ENCODE peak calls at places on chromosome 20, in eight cellular contexts. H is WTC11, L is bronchial epithelial cell, O is fibroblast of lung, N is AG09319, S is breast epithelium, E is RWPE2, V is gastrocnemius medialis. Y is an unnamed sample.

GRCh38 chr20:10857362-10858070 is 183.7 kb upstream of the JAG1 start:
- DNase-seq in E (no peak), H (no peak), V (no peak), O (peak), L (peak), S (no peak), N (no peak), Y (no peak)

GRCh38 chr20:17648782-17649730 is 33.0 kb downstream of the RRBP1 start:
- DNase-seq in E (no peak), H (peak), S (no peak), L (no peak), N (no peak), V (peak), O (no peak), Y (no peak)

GRCh38 chr20:38283236-38283635 is 20.7 kb upstream of the BPI start:
- DNase-seq in N (no peak), S (no peak), E (peak), O (no peak), L (no peak), V (no peak), H (no peak), Y (no peak)

GRCh38 chr20:41136695-41137411 is 490 bp upstream of the PLCG1 start:
- DNase-seq in V (peak), N (peak), O (peak), H (peak), L (peak), E (peak), S (peak), Y (peak)

GRCh38 chr20:62183426-62184142 is 756 bp downstream of the MTG2 start:
- DNase-seq in O (no peak), V (no peak), N (no peak), E (peak), L (no peak), S (no peak), H (no peak), Y (no peak)

GRCh38 chr20:23147964-23148720 is 62.0 kb upstream of the CD93 start:
- DNase-seq in N (peak), V (peak), L (peak), O (peak), H (no peak), S (no peak), E (peak), Y (no peak)

GRCh38 chr20:37556538-37556937 is 28.9 kb upstream of the BLCAP start:
- DNase-seq in N (no peak), E (peak), S (no peak), L (no peak), O (no peak), H (no peak), V (no peak), Y (no peak)

GRCh38 chr20:58875541-58876134 is 23.1 kb downstream of the GNAS start:
- DNase-seq in L (no peak), E (peak), N (no peak), H (no peak), S (no peak), V (no peak), O (no peak), Y (no peak)

GRCh38 chr20:36255445-36255844 is 19.2 kb downstream of the AAR2 start:
- DNase-seq in N (no peak), S (no peak), V (no peak), L (no peak), H (no peak), E (peak), O (no peak), Y (no peak)

GRCh38 chr20:12171927-12172581 is 254.4 kb downstream of the BTBD3 start:
- DNase-seq in O (peak), N (peak), L (no peak), V (peak), S (no peak), E (no peak), H (no peak), Y (no peak)

GRCh38 chr20:62636446-62636845 is 5.9 kb upstream of the SLCO4A1 start:
- DNase-seq in O (no peak), H (no peak), V (no peak), N (no peak), L (no peak), E (no peak), S (no peak), Y (no peak)

GRCh38 chr20:3276400-3277015 is 37.5 kb upstream of the SLC4A11 start:
- DNase-seq in O (peak), N (no peak), H (peak), E (no peak), S (no peak), L (peak), V (no peak), Y (no peak)

GRCh38 chr20:42082611-42083010 is 464.4 kb upstream of the CHD6 start:
- DNase-seq in O (peak), E (no peak), N (no peak), S (no peak), L (peak), V (peak), H (no peak), Y (no peak)

GRCh38 chr20:48007356-48007755 is 222.1 kb upstream of the SULF2 start:
- DNase-seq in L (no peak), N (no peak), S (no peak), V (no peak), O (no peak), H (no peak), E (no peak), Y (no peak)

DNA sequence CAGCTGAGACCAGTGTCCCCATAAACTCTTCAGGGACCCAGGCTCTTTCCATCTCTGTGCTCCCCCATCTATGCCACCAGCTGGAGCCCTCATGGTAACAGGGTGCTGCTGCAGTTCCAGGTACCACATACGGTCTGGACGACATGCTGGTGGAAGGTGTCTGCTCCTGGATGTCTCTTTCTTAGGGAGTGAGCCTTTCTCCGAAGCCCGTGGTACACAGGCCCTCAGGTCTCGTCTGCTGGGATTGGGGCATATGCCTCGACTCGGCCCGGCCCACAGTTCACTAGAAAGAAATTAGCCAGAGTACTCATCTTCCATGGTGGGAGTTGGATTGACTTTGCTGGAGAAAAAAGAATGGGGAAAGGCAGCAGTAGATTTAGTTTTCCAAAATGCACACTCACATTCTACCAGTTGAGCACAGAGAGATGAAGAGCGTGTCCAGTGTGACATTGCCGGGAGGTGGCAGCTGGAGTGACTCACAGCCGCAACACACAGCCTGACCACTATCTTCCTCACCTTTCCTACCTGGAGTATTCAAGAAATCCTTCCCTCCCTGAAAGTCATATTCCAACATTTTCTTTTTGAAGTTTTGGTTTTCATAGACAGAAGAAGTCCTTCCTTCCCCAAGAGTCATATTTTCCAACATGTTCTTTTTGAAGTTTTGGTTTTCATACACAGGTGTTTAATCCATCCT is 18.6 kb upstream of the SPO11 start:
- DNase-seq in S (no peak), E (peak), L (no peak), H (no peak), N (no peak), V (no peak), O (no peak), Y (no peak)
- TF ChIP-seq CTCF in S (no peak), E (no peak), L (no peak), H (no peak), N (no peak), V (no peak), O (no peak), Y (no peak)

GRCh38 chr20:49675368-49676151 is 38.1 kb downstream of the B4GALT5 start:
- DNase-seq in O (no peak), V (no peak), E (no peak), H (no peak), S (no peak), L (no peak), N (no peak), Y (no peak)

GRCh38 chr20:49672109-49672681 is 41.5 kb downstream of the B4GALT5 start:
- DNase-seq in E (no peak), L (no peak), O (no peak), S (no peak), V (no peak), N (no peak), H (no peak), Y (no peak)

GRCh38 chr20:49676581-49677291 is 36.9 kb downstream of the B4GALT5 start:
- DNase-seq in E (no peak), S (no peak), O (peak), V (peak), L (peak), N (no peak), H (no peak), Y (no peak)

GRCh38 chr20:49671429-49671828 is 42.2 kb downstream of the B4GALT5 start:
- DNase-seq in L (no peak), S (no peak), O (no peak), H (no peak), V (no peak), E (no peak), N (no peak), Y (no peak)

DNA sequence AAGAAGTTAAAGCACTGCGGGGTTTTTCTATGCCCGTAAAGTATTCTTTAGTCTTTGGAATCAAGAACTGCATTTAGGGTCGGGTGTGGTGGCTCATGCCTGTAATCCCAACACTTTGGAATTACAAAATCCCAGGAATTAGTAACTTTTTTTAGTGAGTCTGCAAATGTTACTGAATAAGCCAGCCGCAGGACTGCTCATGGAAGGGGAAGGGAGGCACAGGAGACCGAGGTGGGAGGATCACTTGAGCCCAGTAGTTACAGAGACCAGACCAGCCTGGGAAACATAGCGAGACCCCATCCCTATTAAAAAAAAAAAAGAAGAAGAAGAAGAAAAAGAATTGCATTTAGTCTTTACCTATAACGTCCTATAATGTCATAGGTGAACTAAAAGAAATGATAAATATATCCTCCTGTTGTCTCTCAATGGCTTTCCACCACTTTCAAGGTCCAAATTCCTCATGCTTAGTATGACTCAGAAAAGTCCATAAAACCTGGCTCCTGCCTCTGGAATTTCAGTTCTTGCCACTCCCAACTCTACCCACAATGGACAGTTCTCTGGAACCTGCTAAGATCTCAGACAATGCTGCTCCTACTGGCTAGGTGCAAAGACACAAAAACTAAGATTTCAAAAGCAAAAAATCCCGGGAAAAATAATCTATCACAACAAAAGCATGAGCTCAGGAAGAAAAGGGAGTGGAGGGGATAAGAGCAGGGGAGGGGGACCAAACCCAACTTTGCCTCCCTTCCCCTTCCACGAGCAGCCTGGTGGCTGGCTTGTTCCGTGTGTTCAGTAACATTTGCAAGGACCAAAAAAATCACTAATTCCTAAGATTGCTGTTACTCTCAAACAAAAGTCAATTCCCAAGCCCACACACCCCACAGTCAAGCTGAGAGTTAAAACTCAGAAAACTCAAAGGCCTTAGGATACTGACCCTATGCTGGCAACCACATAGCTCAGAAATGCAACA is 39.0 kb downstream of the B4GALT5 start:
- DNase-seq in S (no peak), E (no peak), L (peak), O (peak), N (no peak), V (no peak), H (no peak), Y (no peak)
- TF ChIP-seq CTCF in S (no peak), E (peak), L (peak), O (no peak), N (no peak), V (no peak), H (no peak), Y (no peak)

GRCh38 chr20:16573011-16573965 is at the start of gene KIF16B:
- DNase-seq in L (peak), H (peak), E (peak), O (peak), N (peak), S (peak), V (peak), Y (peak)
- TF ChIP-seq CTCF in L (peak), H (no peak), E (peak), O (peak), N (no peak), S (no peak), V (no peak), Y (no peak)

DNA sequence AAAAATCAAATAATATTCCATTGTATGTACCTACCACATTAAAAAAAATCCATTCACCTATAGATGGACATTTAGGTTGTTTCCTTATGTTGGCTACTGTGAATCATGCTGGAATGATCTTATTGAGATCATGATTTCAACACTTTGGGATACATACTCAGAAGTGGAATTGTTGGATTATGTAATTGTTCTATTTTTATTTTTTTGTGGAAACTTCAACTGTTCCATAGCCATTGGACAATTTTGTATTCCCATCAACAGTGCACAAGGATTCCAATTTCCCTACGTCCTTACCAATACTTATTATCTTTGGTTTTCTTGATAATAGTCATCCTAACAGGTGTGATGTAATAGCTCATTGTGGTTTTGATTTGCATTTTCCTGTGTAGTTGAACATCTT is 834.0 kb downstream of the MAFB start:
- DNase-seq in E (no peak), O (no peak), S (no peak), L (peak), N (no peak), H (no peak), V (no peak), Y (no peak)
- TF ChIP-seq CTCF in E (no peak), O (no peak), S (no peak), L (no peak), N (no peak), H (no peak), V (no peak), Y (no peak)

DNA sequence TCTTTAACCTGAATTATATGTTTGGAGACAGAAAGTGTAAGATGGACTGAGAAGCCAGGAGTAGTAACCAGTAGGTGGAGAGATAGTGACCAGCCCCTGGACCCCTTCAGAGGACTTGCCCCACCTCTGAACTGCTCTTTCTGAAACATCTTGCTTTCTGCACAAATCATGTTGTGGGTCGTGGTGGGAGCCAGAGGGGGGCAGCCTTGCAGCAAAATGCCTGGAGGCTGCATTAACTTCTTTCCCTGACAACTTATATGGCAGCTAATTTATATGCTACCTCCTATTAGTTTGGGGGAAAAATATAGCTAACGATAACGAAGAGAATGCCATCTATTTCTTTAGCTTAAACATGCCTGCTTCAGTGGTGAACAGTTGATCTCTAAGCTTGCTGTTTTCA is 859.8 kb downstream of the MAFB start:
- DNase-seq in L (no peak), V (no peak), O (peak), H (peak), E (no peak), S (no peak), N (no peak), Y (peak)
- TF ChIP-seq CTCF in L (no peak), V (peak), O (peak), H (peak), E (no peak), S (no peak), N (peak), Y (peak)

GRCh38 chr20:43508604-43509040 is 1.1 kb downstream of the L3MBTL1 start:
- DNase-seq in N (no peak), L (no peak), V (no peak), E (no peak), H (peak), S (no peak), O (no peak), Y (no peak)
- TF ChIP-seq CTCF in N (no peak), L (no peak), V (no peak), E (no peak), H (no peak), S (no peak), O (no peak), Y (no peak)

Y was measured in nephron progenitor cell.